ENCODE peak calls at places on chromosomes 5 and 9, in ten cellular contexts. E is hepatic stellate cell; O is dorsolateral prefrontal cortex; T is EL; R is IMR-90; J is activated naive CD8-positive, alpha-beta T cell treated with anti-CD3 and anti-CD28 coated beads, Interleukin-2, amount 50 U/mL, for 24 hours; W is substantia nigra; U is PC-9; Q is tibial nerve; Z is HFFc6. H is an unnamed sample.
A peak's percentile ranks its signal among the peaks of the same experiment; 100 is the strongest.

GRCh38 chr5:137498736-137499505 is at the start of gene SPOCK1:
- DNase-seq in E (peak; percentile 85), O (peak; percentile 86), T (peak; percentile 84), R (peak; percentile 63), J (peak; percentile 71), W (peak; percentile 82), U (peak; percentile 81), Q (peak; percentile 69), Z (peak; percentile 56), H (peak; percentile 10)

GRCh38 chr9:97853844-97854695 is 1.0 kb downstream of the FOXE1 start:
- DNase-seq in E (peak; percentile 68), O (no peak), T (peak; percentile 77), R (peak; percentile 33), J (peak; percentile 64), W (no peak), U (peak; percentile 53), Q (no peak), Z (peak; percentile 54), H (peak; percentile 16)

GRCh38 chr5:142537938-142538337 is 148.0 kb downstream of the FGF1 start:
- DNase-seq in E (no peak), O (no peak), T (no peak), R (no peak), J (no peak), W (no peak), U (no peak), Q (no peak), Z (no peak), H (no peak)

GRCh38 chr9:81848472-81848871 is 79.8 kb upstream of the SPATA31D4 start:
- DNase-seq in E (peak; percentile 36), O (no peak), T (peak; percentile 34), R (peak; percentile 66), J (no peak), W (no peak), U (no peak), Q (no peak), Z (peak; percentile 30), H (no peak)

GRCh38 chr5:118611332-118611945 is 376.9 kb downstream of the DTWD2 start:
- DNase-seq in E (peak; percentile 2), O (no peak), T (peak; percentile 33), R (peak; percentile 17), J (peak; percentile 2), W (peak; percentile 6), U (no peak), Q (no peak), Z (peak; percentile 2), H (no peak)

GRCh38 chr5:120017523-120017922 is 388.2 kb downstream of the FAM170A start:
- DNase-seq in E (no peak), O (no peak), T (peak; percentile 45), R (peak; percentile 32), J (no peak), W (no peak), U (no peak), Q (no peak), Z (no peak), H (no peak)

GRCh38 chr9:133981958-133982681 is 10.0 kb downstream of the VAV2 start:
- DNase-seq in E (no peak), O (no peak), T (no peak), R (no peak), J (no peak), W (no peak), U (no peak), Q (no peak), Z (no peak), H (no peak)

GRCh38 chr5:167895899-167896659 is 395.4 kb upstream of the WWC1 start:
- DNase-seq in E (no peak), O (no peak), T (no peak), R (no peak), J (no peak), W (no peak), U (no peak), Q (no peak), Z (no peak), H (no peak)

GRCh38 chr5:32955814-32956213 is 244.7 kb downstream of the NPR3 start:
- DNase-seq in E (no peak), O (no peak), T (no peak), R (no peak), J (no peak), W (no peak), U (no peak), Q (no peak), Z (no peak), H (no peak)

GRCh38 chr9:127949827-127950512 is 12.3 kb upstream of the DPM2 start:
- DNase-seq in E (no peak), O (peak; percentile 74), T (no peak), R (no peak), J (no peak), W (peak; percentile 66), U (no peak), Q (no peak), Z (no peak), H (no peak)

GRCh38 chr5:174945853-174946252 is 221.5 kb downstream of the MSX2 start:
- DNase-seq in E (no peak), O (no peak), T (no peak), R (no peak), J (no peak), W (no peak), U (no peak), Q (no peak), Z (no peak), H (no peak)

GRCh38 chr9:34592895-34593601 is 3.5 kb upstream of the CNTFR start:
- DNase-seq in E (no peak), O (peak; percentile 72), T (no peak), R (no peak), J (no peak), W (peak; percentile 16), U (no peak), Q (peak; percentile 61), Z (no peak), H (no peak)

GRCh38 chr9:128341435-128341849 is 1.1 kb downstream of the SLC27A4 start:
- DNase-seq in E (peak; percentile 82), O (peak; percentile 61), T (peak; percentile 78), R (peak; percentile 59), J (peak; percentile 73), W (peak; percentile 39), U (peak; percentile 81), Q (peak; percentile 65), Z (peak; percentile 60), H (no peak)

GRCh38 chr9:120542701-120543490 is 37.1 kb downstream of the CDK5RAP2 start:
- DNase-seq in E (no peak), O (no peak), T (no peak), R (peak; percentile 13), J (no peak), W (no peak), U (no peak), Q (no peak), Z (no peak), H (no peak)

GRCh38 chr5:88322785-88323184 is 54.1 kb upstream of the TMEM161B start:
- DNase-seq in E (no peak), O (no peak), T (no peak), R (no peak), J (no peak), W (no peak), U (no peak), Q (no peak), Z (no peak), H (no peak)

GRCh38 chr5:173315495-173316352 is 12.5 kb downstream of the STC2 start:
- DNase-seq in E (no peak), O (no peak), T (peak; percentile 67), R (peak; percentile 91), J (no peak), W (no peak), U (no peak), Q (peak; percentile 74), Z (peak; percentile 36), H (peak; percentile 55)

GRCh38 chr5:142512680-142513042 is 173.2 kb downstream of the FGF1 start:
- DNase-seq in E (peak; percentile 54), O (no peak), T (peak; percentile 96), R (peak; percentile 62), J (no peak), W (no peak), U (peak; percentile 82), Q (no peak), Z (peak; percentile 77), H (no peak)

GRCh38 chr9:82606761-82607382 is 456.1 kb downstream of the RASEF start:
- DNase-seq in E (peak; percentile 40), O (no peak), T (peak; percentile 64), R (peak; percentile 81), J (peak; percentile 4), W (no peak), U (peak; percentile 37), Q (peak; percentile 60), Z (peak; percentile 74), H (no peak)

GRCh38 chr9:27945386-27945785 is 372.1 kb upstream of the C9orf72 start:
- DNase-seq in E (no peak), O (no peak), T (no peak), R (no peak), J (no peak), W (no peak), U (no peak), Q (no peak), Z (no peak), H (no peak)

GRCh38 chr9:121398374-121398773 is 28.3 kb upstream of the STOM start:
- DNase-seq in E (peak; percentile 54), O (no peak), T (peak; percentile 100), R (peak; percentile 100), J (no peak), W (no peak), U (no peak), Q (no peak), Z (peak; percentile 99), H (peak; percentile 99)

GRCh38 chr5:61964199-61964598 is 341.8 kb upstream of the KIF2A start:
- DNase-seq in E (no peak), O (no peak), T (peak; percentile 81), R (peak; percentile 15), J (no peak), W (no peak), U (no peak), Q (no peak), Z (no peak), H (no peak)

GRCh38 chr5:142906863-142907671 is 136.9 kb downstream of the ARHGAP26 start:
- DNase-seq in E (peak; percentile 30), O (no peak), T (peak; percentile 40), R (peak; percentile 96), J (no peak), W (no peak), U (no peak), Q (no peak), Z (no peak), H (no peak)

GRCh38 chr5:34895641-34896419 is 19.5 kb downstream of the RAD1 start:
- DNase-seq in E (no peak), O (no peak), T (no peak), R (no peak), J (no peak), W (no peak), U (no peak), Q (no peak), Z (no peak), H (no peak)

GRCh38 chr9:121708768-121709488 is 57.5 kb downstream of the DAB2IP start:
- DNase-seq in E (no peak), O (peak; percentile 68), T (no peak), R (no peak), J (no peak), W (peak; percentile 24), U (no peak), Q (no peak), Z (no peak), H (no peak)

GRCh38 chr9:129412814-129413536 is 207.9 kb downstream of the C9orf50 start:
- DNase-seq in E (peak; percentile 79), O (peak; percentile 70), T (peak; percentile 77), R (peak; percentile 78), J (peak; percentile 41), W (peak; percentile 24), U (peak; percentile 58), Q (peak; percentile 62), Z (peak; percentile 73), H (no peak)

GRCh38 chr5:31604240-31604639 is 34.7 kb upstream of the PDZD2 start:
- DNase-seq in E (no peak), O (no peak), T (no peak), R (no peak), J (no peak), W (no peak), U (no peak), Q (no peak), Z (no peak), H (no peak)

GRCh38 chr5:126031989-126032716 is 391.1 kb upstream of the GRAMD2B start:
- DNase-seq in E (peak; percentile 9), O (no peak), T (peak; percentile 52), R (peak; percentile 35), J (no peak), W (no peak), U (no peak), Q (peak; percentile 25), Z (no peak), H (no peak)

GRCh38 chr9:35733109-35733541 is 659 bp downstream of the CREB3 start:
- DNase-seq in E (peak; percentile 77), O (no peak), T (peak; percentile 78), R (peak; percentile 75), J (no peak), W (no peak), U (peak; percentile 53), Q (no peak), Z (peak; percentile 72), H (peak; percentile 65)

H was measured in epithelial cell of prostate.